ENCODE peak calls at places on chromosome 1, in eight cellular contexts. One of them, this sample, is unnamed.

GRCh38 chr1:236489710-236490377 is 33.9 kb upstream of the LGALS8 start:
- DNase-seq in suprapubic skin: no peak
- DNase-seq in breast epithelium: no peak
- DNase-seq in psoas muscle: no peak
- DNase-seq in pancreas: peak
- DNase-seq in A549: peak
- DNase-seq in endodermal cell: peak
- DNase-seq in H1: no peak
- DNase-seq in this sample: no peak

GRCh38 chr1:53078333-53079101 is 16.5 kb downstream of the PODN start:
- DNase-seq in suprapubic skin: no peak
- DNase-seq in breast epithelium: no peak
- DNase-seq in psoas muscle: peak
- DNase-seq in pancreas: no peak
- DNase-seq in A549: no peak
- DNase-seq in endodermal cell: no peak
- DNase-seq in H1: no peak
- DNase-seq in this sample: no peak

GRCh38 chr1:62882161-62882560 is 98.2 kb downstream of the ATG4C start:
- DNase-seq in suprapubic skin: no peak
- DNase-seq in breast epithelium: no peak
- DNase-seq in psoas muscle: no peak
- DNase-seq in pancreas: no peak
- DNase-seq in A549: no peak
- DNase-seq in endodermal cell: no peak
- DNase-seq in H1: no peak
- DNase-seq in this sample: no peak

GRCh38 chr1:229554886-229555621 is 3.5 kb downstream of the ABCB10 start:
- DNase-seq in suprapubic skin: no peak
- DNase-seq in breast epithelium: no peak
- DNase-seq in psoas muscle: no peak
- DNase-seq in pancreas: no peak
- DNase-seq in A549: no peak
- DNase-seq in endodermal cell: no peak
- DNase-seq in H1: no peak
- DNase-seq in this sample: no peak

GRCh38 chr1:202283991-202284390 is 57.7 kb downstream of the UBE2T start:
- DNase-seq in suprapubic skin: no peak
- DNase-seq in breast epithelium: no peak
- DNase-seq in psoas muscle: no peak
- DNase-seq in pancreas: no peak
- DNase-seq in A549: peak
- DNase-seq in endodermal cell: no peak
- DNase-seq in H1: no peak
- DNase-seq in this sample: no peak

GRCh38 chr1:176604461-176604860 is 141.5 kb downstream of the PAPPA2 start:
- DNase-seq in suprapubic skin: no peak
- DNase-seq in breast epithelium: no peak
- DNase-seq in psoas muscle: no peak
- DNase-seq in pancreas: no peak
- DNase-seq in A549: no peak
- DNase-seq in endodermal cell: no peak
- DNase-seq in H1: no peak
- DNase-seq in this sample: no peak

GRCh38 chr1:27428316-27429028 is 36.0 kb downstream of the GPR3 start:
- DNase-seq in suprapubic skin: no peak
- DNase-seq in breast epithelium: peak
- DNase-seq in psoas muscle: peak
- DNase-seq in pancreas: no peak
- DNase-seq in A549: no peak
- DNase-seq in endodermal cell: peak
- DNase-seq in H1: no peak
- DNase-seq in this sample: no peak

GRCh38 chr1:3727042-3727824 is 25.0 kb upstream of the CCDC27 start:
- DNase-seq in suprapubic skin: no peak
- DNase-seq in breast epithelium: no peak
- DNase-seq in psoas muscle: no peak
- DNase-seq in pancreas: no peak
- DNase-seq in A549: peak
- DNase-seq in endodermal cell: peak
- DNase-seq in H1: peak
- DNase-seq in this sample: no peak

GRCh38 chr1:163528710-163529348 is 207.1 kb downstream of the NUF2 start:
- DNase-seq in suprapubic skin: no peak
- DNase-seq in breast epithelium: no peak
- DNase-seq in psoas muscle: no peak
- DNase-seq in pancreas: peak
- DNase-seq in A549: peak
- DNase-seq in endodermal cell: no peak
- DNase-seq in H1: no peak
- DNase-seq in this sample: no peak

GRCh38 chr1:38027201-38028104 is 14.9 kb downstream of the UTP11 start:
- DNase-seq in suprapubic skin: no peak
- DNase-seq in breast epithelium: no peak
- DNase-seq in psoas muscle: no peak
- DNase-seq in pancreas: peak
- DNase-seq in A549: no peak
- DNase-seq in endodermal cell: no peak
- DNase-seq in H1: no peak
- DNase-seq in this sample: no peak

GRCh38 chr1:182974792-182975191 is 21.8 kb upstream of the SHCBP1L start:
- DNase-seq in suprapubic skin: no peak
- DNase-seq in breast epithelium: no peak
- DNase-seq in psoas muscle: no peak
- DNase-seq in pancreas: no peak
- DNase-seq in A549: peak
- DNase-seq in endodermal cell: no peak
- DNase-seq in H1: no peak
- DNase-seq in this sample: no peak

GRCh38 chr1:109687641-109688499 is at the start of gene GSTM1:
- DNase-seq in suprapubic skin: no peak
- DNase-seq in breast epithelium: no peak
- DNase-seq in psoas muscle: no peak
- DNase-seq in pancreas: no peak
- DNase-seq in A549: no peak
- DNase-seq in endodermal cell: peak
- DNase-seq in H1: peak
- DNase-seq in this sample: peak

GRCh38 chr1:23478896-23479790 is 4.8 kb downstream of the ASAP3 start:
- DNase-seq in suprapubic skin: peak
- DNase-seq in breast epithelium: peak
- DNase-seq in psoas muscle: peak
- DNase-seq in pancreas: peak
- DNase-seq in A549: peak
- DNase-seq in endodermal cell: no peak
- DNase-seq in H1: no peak
- DNase-seq in this sample: peak

GRCh38 chr1:50930965-50931737 is 28.9 kb downstream of the FAF1 start:
- DNase-seq in suprapubic skin: no peak
- DNase-seq in breast epithelium: no peak
- DNase-seq in psoas muscle: no peak
- DNase-seq in pancreas: no peak
- DNase-seq in A549: no peak
- DNase-seq in endodermal cell: peak
- DNase-seq in H1: no peak
- DNase-seq in this sample: no peak

GRCh38 chr1:110877364-110877763 is 4.4 kb downstream of the CD53 start:
- DNase-seq in suprapubic skin: no peak
- DNase-seq in breast epithelium: no peak
- DNase-seq in psoas muscle: no peak
- DNase-seq in pancreas: no peak
- DNase-seq in A549: no peak
- DNase-seq in endodermal cell: no peak
- DNase-seq in H1: no peak
- DNase-seq in this sample: no peak

GRCh38 chr1:180814258-180814657 is 98.4 kb upstream of the KIAA1614 start:
- DNase-seq in suprapubic skin: no peak
- DNase-seq in breast epithelium: no peak
- DNase-seq in psoas muscle: no peak
- DNase-seq in pancreas: no peak
- DNase-seq in A549: no peak
- DNase-seq in endodermal cell: no peak
- DNase-seq in H1: no peak
- DNase-seq in this sample: no peak

GRCh38 chr1:215566556-215567490 is at the start of gene KCTD3:
- DNase-seq in suprapubic skin: peak
- DNase-seq in breast epithelium: peak
- DNase-seq in psoas muscle: peak
- DNase-seq in pancreas: peak
- DNase-seq in A549: peak
- DNase-seq in endodermal cell: peak
- DNase-seq in H1: peak
- DNase-seq in this sample: peak

GRCh38 chr1:215568287-215568692 is 1.2 kb downstream of the KCTD3 start:
- DNase-seq in suprapubic skin: no peak
- DNase-seq in breast epithelium: no peak
- DNase-seq in psoas muscle: no peak
- DNase-seq in pancreas: no peak
- DNase-seq in A549: peak
- DNase-seq in endodermal cell: no peak
- DNase-seq in H1: no peak
- DNase-seq in this sample: peak

GRCh38 chr1:215567491-215568286 is 585 bp downstream of the KCTD3 start:
- DNase-seq in suprapubic skin: no peak
- DNase-seq in breast epithelium: no peak
- DNase-seq in psoas muscle: peak
- DNase-seq in pancreas: peak
- DNase-seq in A549: peak
- DNase-seq in endodermal cell: peak
- DNase-seq in H1: peak
- DNase-seq in this sample: peak

GRCh38 chr1:215569987-215570824 is 3.1 kb downstream of the KCTD3 start:
- DNase-seq in suprapubic skin: no peak
- DNase-seq in breast epithelium: no peak
- DNase-seq in psoas muscle: no peak
- DNase-seq in pancreas: no peak
- DNase-seq in A549: no peak
- DNase-seq in endodermal cell: no peak
- DNase-seq in H1: no peak
- DNase-seq in this sample: no peak
- H3K4me3 ChIP-seq in suprapubic skin: peak
- H3K4me3 ChIP-seq in breast epithelium: peak
- H3K4me3 ChIP-seq in psoas muscle: peak
- H3K4me3 ChIP-seq in pancreas: peak
- H3K4me3 ChIP-seq in A549: peak
- H3K4me3 ChIP-seq in endodermal cell: peak
- H3K4me3 ChIP-seq in H1: no peak
- H3K4me3 ChIP-seq in this sample: no peak

DNA sequence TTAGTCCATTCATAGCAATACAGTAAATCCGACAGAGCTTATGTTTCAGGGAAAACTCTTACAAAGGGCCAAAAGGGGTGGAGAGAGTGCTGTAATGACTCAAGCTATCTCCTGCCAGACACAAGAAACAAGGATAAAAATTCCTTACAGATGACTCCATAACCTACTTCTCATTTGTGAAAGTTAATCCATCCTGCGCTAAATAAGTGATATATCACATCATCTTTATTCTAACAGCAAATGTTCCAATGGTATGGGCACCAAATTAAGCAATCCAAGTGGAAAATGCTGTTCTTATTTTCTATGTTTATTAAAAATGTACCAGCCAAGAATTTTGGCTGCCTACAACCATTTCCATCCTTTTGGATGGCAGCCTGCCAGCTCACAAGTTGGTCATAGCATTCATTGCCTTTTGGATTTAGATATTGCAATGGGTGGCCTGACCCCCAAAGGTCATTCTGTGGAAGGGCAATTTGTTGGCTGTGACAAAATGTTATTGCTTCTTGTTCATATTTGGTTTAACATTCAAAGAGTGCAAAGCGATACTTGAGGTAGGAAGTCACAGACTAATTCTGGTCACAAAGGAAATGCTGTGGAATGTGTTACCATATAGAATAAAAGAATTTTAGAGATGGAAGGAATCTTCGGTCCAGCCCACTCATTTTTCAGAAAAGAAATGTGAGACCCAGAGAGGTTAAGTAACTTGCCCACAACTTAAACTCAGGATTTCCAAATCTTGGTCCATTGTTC is 2.8 kb upstream of the ENAH start:
- DNase-seq in suprapubic skin: no peak
- DNase-seq in breast epithelium: no peak
- DNase-seq in psoas muscle: peak
- DNase-seq in pancreas: peak
- DNase-seq in A549: peak
- DNase-seq in endodermal cell: no peak
- DNase-seq in H1: peak
- DNase-seq in this sample: no peak
- TF ChIP-seq CTCF in suprapubic skin: no peak
- TF ChIP-seq CTCF in breast epithelium: no peak
- TF ChIP-seq CTCF in psoas muscle: no peak
- TF ChIP-seq CTCF in pancreas: no peak
- TF ChIP-seq CTCF in A549: peak
- TF ChIP-seq CTCF in endodermal cell: peak
- TF ChIP-seq CTCF in H1: peak
- TF ChIP-seq CTCF in this sample: peak

DNA sequence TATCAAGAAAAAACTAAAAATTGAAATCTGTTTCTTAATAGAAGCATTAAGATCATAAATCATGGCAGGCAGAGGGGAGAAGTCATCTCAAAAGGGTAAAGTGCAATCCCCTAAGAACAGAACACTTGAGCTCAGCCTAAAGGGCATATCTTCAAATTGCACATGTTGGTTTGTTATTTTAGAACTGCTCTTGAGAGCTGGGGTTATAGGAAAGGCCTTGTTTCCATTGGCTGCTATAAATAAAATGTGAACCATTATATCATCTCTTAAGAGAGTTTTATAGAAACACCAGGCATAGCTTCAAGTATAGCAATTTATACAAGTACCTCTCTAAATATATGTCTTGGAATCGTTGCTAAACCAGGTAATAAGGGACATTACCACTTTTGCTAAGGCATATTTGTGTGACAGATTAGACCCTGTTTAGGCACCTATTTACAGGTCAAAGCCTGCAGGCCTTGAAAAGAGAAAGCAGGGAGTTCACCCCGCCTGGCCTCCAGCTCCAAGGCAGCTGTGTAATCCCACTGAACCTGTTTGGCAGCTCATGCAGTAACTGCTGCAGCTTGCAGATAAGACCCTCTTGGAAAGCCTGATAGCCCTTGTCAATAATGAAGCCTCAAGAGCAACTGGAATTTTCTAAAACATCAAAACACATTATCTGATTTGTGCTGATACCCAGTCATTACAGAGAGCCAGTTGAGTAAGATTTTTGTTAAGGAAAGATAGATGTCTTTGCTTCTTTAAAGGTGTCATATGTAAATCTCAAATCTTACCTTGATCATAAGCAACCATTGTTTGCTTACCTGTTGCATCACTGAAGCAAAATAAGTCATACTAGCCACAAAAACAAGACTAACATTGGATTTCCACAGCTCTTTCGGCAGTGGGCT is 24.2 kb upstream of the SYDE2 start:
- DNase-seq in suprapubic skin: no peak
- DNase-seq in breast epithelium: no peak
- DNase-seq in psoas muscle: no peak
- DNase-seq in pancreas: peak
- DNase-seq in A549: no peak
- DNase-seq in endodermal cell: peak
- DNase-seq in H1: peak
- DNase-seq in this sample: no peak
- H3K27ac ChIP-seq in suprapubic skin: no peak
- H3K27ac ChIP-seq in breast epithelium: peak
- H3K27ac ChIP-seq in psoas muscle: no peak
- H3K27ac ChIP-seq in pancreas: peak
- H3K27ac ChIP-seq in A549: no peak
- H3K27ac ChIP-seq in endodermal cell: no peak
- H3K27ac ChIP-seq in H1: peak
- H3K27ac ChIP-seq in this sample: no peak

GRCh38 chr1:82348487-82348886 is 547.8 kb downstream of the ADGRL2 start:
- DNase-seq in suprapubic skin: no peak
- DNase-seq in breast epithelium: no peak
- DNase-seq in psoas muscle: no peak
- DNase-seq in pancreas: no peak
- DNase-seq in A549: no peak
- DNase-seq in endodermal cell: no peak
- DNase-seq in H1: no peak
- DNase-seq in this sample: no peak
- H3K4me3 ChIP-seq in suprapubic skin: no peak
- H3K4me3 ChIP-seq in breast epithelium: no peak
- H3K4me3 ChIP-seq in psoas muscle: no peak
- H3K4me3 ChIP-seq in pancreas: no peak
- H3K4me3 ChIP-seq in A549: no peak
- H3K4me3 ChIP-seq in endodermal cell: no peak
- H3K4me3 ChIP-seq in H1: no peak
- H3K4me3 ChIP-seq in this sample: no peak